ENCODE peak calls at places on chromosomes 3 and 15, in ten cellular contexts. P is iPS-NIHi11; S is ELR; B is AG09309; Q is cardiac muscle cell; X is glutamatergic neuron; M is kidney tubule cell; T is left ventricle myocardium superior; V is naive thymus-derived CD4-positive, alpha-beta T cell; A is endothelial cell. H is an unnamed sample.
A peak's percentile ranks its signal among the peaks of the same experiment; 100 is the strongest.

GRCh38 chr15:52308446-52309153 is 13.0 kb upstream of the MYO5C start:
- DNase-seq in P (no peak), S (no peak), B (no peak), Q (no peak), X (no peak), M (peak; percentile 37), T (no peak), V (no peak), A (no peak), H (no peak)

GRCh38 chr3:182738583-182739514 is 54.5 kb upstream of the ATP11B start:
- DNase-seq in P (no peak), S (no peak), B (no peak), Q (no peak), X (no peak), M (peak; percentile 86), T (no peak), V (no peak), A (no peak), H (no peak)

GRCh38 chr3:168620854-168621253 is 525.1 kb upstream of the GOLIM4 start:
- DNase-seq in P (peak; percentile 73), S (peak; percentile 46), B (no peak), Q (peak; percentile 76), X (peak; percentile 73), M (peak; percentile 45), T (no peak), V (no peak), A (peak; percentile 67), H (no peak)

GRCh38 chr3:33936921-33937210 is 138.4 kb downstream of the PDCD6IP start:
- DNase-seq in P (no peak), S (no peak), B (no peak), Q (no peak), X (no peak), M (no peak), T (no peak), V (no peak), A (no peak), H (no peak)

GRCh38 chr3:71636482-71636881 is 53.0 kb upstream of the FOXP1 start:
- DNase-seq in P (no peak), S (no peak), B (no peak), Q (peak; percentile 13), X (no peak), M (no peak), T (no peak), V (no peak), A (no peak), H (no peak)

GRCh38 chr3:42846682-42847522 is 28.8 kb downstream of the CYP8B1 start:
- DNase-seq in P (no peak), S (no peak), B (no peak), Q (no peak), X (no peak), M (no peak), T (peak; percentile 51), V (peak; percentile 2), A (no peak), H (no peak)

GRCh38 chr15:70014311-70014707 is 83.4 kb downstream of the TLE3 start:
- DNase-seq in P (no peak), S (no peak), B (no peak), Q (no peak), X (no peak), M (no peak), T (no peak), V (no peak), A (no peak), H (no peak)

GRCh38 chr3:176814252-176814651 is 383.0 kb downstream of the TBL1XR1 start:
- DNase-seq in P (peak; percentile 82), S (peak; percentile 28), B (no peak), Q (peak; percentile 83), X (peak; percentile 81), M (peak; percentile 56), T (peak; percentile 49), V (no peak), A (peak; percentile 83), H (no peak)

GRCh38 chr3:52230461-52230860 is 5.0 kb upstream of the TLR9 start:
- DNase-seq in P (no peak), S (no peak), B (no peak), Q (no peak), X (no peak), M (no peak), T (no peak), V (no peak), A (no peak), H (no peak)

GRCh38 chr15:39426552-39427532 is 154.0 kb upstream of the THBS1 start:
- DNase-seq in P (no peak), S (peak; percentile 67), B (peak; percentile 93), Q (no peak), X (peak; percentile 33), M (peak; percentile 37), T (peak; percentile 59), V (peak; percentile 49), A (no peak), H (peak; percentile 23)

GRCh38 chr15:42727740-42728355 is 9.1 kb downstream of the CDAN1 start:
- DNase-seq in P (no peak), S (no peak), B (no peak), Q (no peak), X (peak; percentile 60), M (no peak), T (no peak), V (no peak), A (no peak), H (no peak)

GRCh38 chr3:55202320-55202719 is 274.5 kb upstream of the LRTM1 start:
- DNase-seq in P (no peak), S (peak; percentile 93), B (peak; percentile 91), Q (no peak), X (no peak), M (peak; percentile 67), T (no peak), V (no peak), A (no peak), H (no peak)

GRCh38 chr15:89068325-89068784 is 19.9 kb upstream of the ABHD2 start:
- DNase-seq in P (no peak), S (peak; percentile 94), B (peak; percentile 86), Q (no peak), X (no peak), M (peak; percentile 94), T (no peak), V (no peak), A (no peak), H (no peak)

GRCh38 chr3:44993471-44994205 is 17.6 kb downstream of the EXOSC7 start:
- DNase-seq in P (peak; percentile 50), S (peak; percentile 65), B (no peak), Q (no peak), X (no peak), M (peak; percentile 57), T (no peak), V (no peak), A (no peak), H (no peak)

GRCh38 chr3:127214990-127215389 is 22.1 kb downstream of the PRR23E start:
- DNase-seq in P (no peak), S (no peak), B (no peak), Q (no peak), X (no peak), M (peak; percentile 6), T (no peak), V (no peak), A (no peak), H (no peak)

GRCh38 chr15:27903405-27903804 is 195.7 kb downstream of the OCA2 start:
- DNase-seq in P (no peak), S (no peak), B (no peak), Q (no peak), X (no peak), M (no peak), T (no peak), V (no peak), A (no peak), H (no peak)

GRCh38 chr3:60752800-60753199 is 498.5 kb downstream of the FHIT start:
- DNase-seq in P (no peak), S (no peak), B (peak; percentile 82), Q (no peak), X (no peak), M (no peak), T (no peak), V (no peak), A (no peak), H (no peak)

GRCh38 chr3:12302564-12302963 is 13.7 kb downstream of the PPARG start:
- DNase-seq in P (no peak), S (no peak), B (no peak), Q (no peak), X (no peak), M (no peak), T (no peak), V (no peak), A (no peak), H (no peak)

GRCh38 chr3:41118461-41119385 is 80.6 kb upstream of the CTNNB1 start:
- DNase-seq in P (no peak), S (no peak), B (no peak), Q (no peak), X (no peak), M (no peak), T (no peak), V (peak; percentile 13), A (no peak), H (no peak)

GRCh38 chr15:98881526-98882517 is 125.8 kb downstream of the PGPEP1L start:
- DNase-seq in P (peak; percentile 50), S (peak; percentile 65), B (no peak), Q (peak; percentile 48), X (no peak), M (peak; percentile 53), T (no peak), V (peak; percentile 23), A (peak; percentile 8), H (no peak)

GRCh38 chr3:197590313-197590962 is 34.7 kb upstream of the BDH1 start:
- DNase-seq in P (no peak), S (no peak), B (no peak), Q (no peak), X (no peak), M (no peak), T (no peak), V (no peak), A (no peak), H (no peak)